ENCODE peak calls at places on chromosomes 4 and X, in four cellular contexts. W is Right ventricle myocardium superior; T is aorta; F is effector memory CD8-positive, alpha-beta T cell. K is an unnamed sample.

GRCh38 chr4:148112231-148112982 is 329.8 kb downstream of the NR3C2 start:
- ATAC-seq in T (no peak), F (no peak), W (no peak), K (no peak)

GRCh38 chr4:73864365-73864764 is 4.8 kb upstream of the CXCL1 start:
- ATAC-seq in W (no peak), F (no peak), T (no peak), K (no peak)

GRCh38 chrX:136789856-136790255 is 9.1 kb upstream of the ARHGEF6 start:
- ATAC-seq in W (no peak), F (no peak), T (no peak), K (no peak)

GRCh38 chr4:155512812-155513211 is 136.0 kb upstream of the MAP9 start:
- ATAC-seq in T (peak), W (peak), F (no peak), K (peak)

GRCh38 chr4:20311863-20312262 is 60.2 kb downstream of the SLIT2 start:
- ATAC-seq in W (no peak), F (no peak), T (no peak), K (no peak)

GRCh38 chr4:30945586-30945985 is 225.4 kb downstream of the PCDH7 start:
- ATAC-seq in W (peak), F (no peak), T (no peak), K (no peak)

GRCh38 chr4:120865985-120866384 is 56.5 kb downstream of the PRDM5 start:
- ATAC-seq in W (no peak), F (no peak), T (no peak), K (no peak)

GRCh38 chr4:168712316-168712855 is 215.5 kb downstream of the PALLD start:
- ATAC-seq in W (no peak), T (peak), F (no peak), K (no peak)

GRCh38 chr4:144894525-144894924 is 203.5 kb downstream of the ANAPC10 start:
- ATAC-seq in F (no peak), W (no peak), T (no peak), K (no peak)

GRCh38 chr4:76897522-76898384 is at the start of gene SOWAHB:
- ATAC-seq in W (peak), F (peak), T (peak), K (peak)

GRCh38 chr4:120723986-120724385 is 198.5 kb downstream of the PRDM5 start:
- ATAC-seq in F (no peak), T (no peak), W (no peak), K (no peak)

GRCh38 chrX:19897087-19897486 is 9.7 kb upstream of the SH3KBP1 start:
- ATAC-seq in T (no peak), W (no peak), F (no peak), K (no peak)

GRCh38 chr4:56803473-56803872 is 18.0 kb downstream of the SPINK2 start:
- ATAC-seq in T (no peak), W (no peak), F (no peak), K (no peak)

GRCh38 chr4:101155859-101156430 is 191.4 kb downstream of the PPP3CA start:
- ATAC-seq in T (no peak), W (no peak), F (no peak), K (no peak)

GRCh38 chrX:153969125-153969903 is 2.3 kb downstream of the HCFC1 start:
- ATAC-seq in W (no peak), F (no peak), T (no peak), K (no peak)

GRCh38 chr4:112219826-112220366 is 11.7 kb upstream of the AP1AR start:
- ATAC-seq in F (no peak), T (no peak), W (peak), K (no peak)

GRCh38 chr4:7288751-7289523 is 96.6 kb downstream of the SORCS2 start:
- ATAC-seq in T (no peak), W (no peak), F (no peak), K (no peak)

GRCh38 chr4:165520071-165520470 is 141.3 kb downstream of the CPE start:
- ATAC-seq in F (no peak), W (no peak), T (no peak), K (no peak)

GRCh38 chr4:14749910-14750309 is 252.4 kb upstream of the CPEB2 start:
- ATAC-seq in T (no peak), W (peak), F (no peak), K (no peak)

GRCh38 chr4:82181789-82182188 is 192.0 kb downstream of the HNRNPD start:
- ATAC-seq in T (no peak), F (no peak), W (no peak), K (no peak)

GRCh38 chr4:168880811-168881595 is 129.1 kb downstream of the CBR4 start:
- ATAC-seq in W (no peak), F (no peak), T (no peak), K (no peak)

K was measured in gastroesophageal sphincter.